ENCODE peak calls at places on chromosomes 3 and 15, in nine cellular contexts. J is neural crest cell; P is DMS153; R is head of caudate nucleus; B is GM04504; U is NCI-H1105; G is stimulated activated effector memory CD8-positive, alpha-beta T cell treated with anti-CD3 and anti-CD28 coated beads, Interleukin-12 subunit alpha, Interleukin-12 subunit beta, amount 100 ng/mL, for 72 hours; Y is cardiac fibroblast; T is NCI-H1092 treated with DMSO at 0.1 percent for 48 hours. I is an unnamed sample.

GRCh38 chr3:71989165-71989564 is 204.2 kb upstream of the PROK2 start:
- DNase-seq in T (no peak), R (no peak), Y (peak), J (no peak), U (no peak), G (no peak), P (no peak), B (no peak), I (peak)

GRCh38 chr15:51281368-51281967 is 56.9 kb downstream of the CYP19A1 start:
- DNase-seq in B (peak), R (peak), Y (peak), P (no peak), U (peak), J (peak), T (peak), G (peak), I (peak)

GRCh38 chr3:10395671-10396070 is 74.8 kb upstream of the SEC13 start:
- DNase-seq in J (no peak), R (no peak), G (no peak), Y (no peak), T (no peak), U (no peak), B (no peak), P (no peak), I (peak)

GRCh38 chr3:126208618-126209256 is 28.4 kb upstream of the ALDH1L1 start:
- DNase-seq in B (peak), U (peak), Y (peak), T (peak), G (no peak), R (peak), P (peak), J (no peak), I (peak)

GRCh38 chr15:71055461-71055860 is 59.8 kb upstream of the THSD4 start:
- DNase-seq in B (no peak), Y (peak), G (no peak), U (no peak), R (no peak), J (no peak), P (no peak), T (no peak), I (peak)

GRCh38 chr3:55662683-55663082 is 175.6 kb upstream of the WNT5A start:
- DNase-seq in U (no peak), B (no peak), G (no peak), R (no peak), J (no peak), P (no peak), Y (peak), T (no peak), I (peak)

GRCh38 chr3:112390783-112391641 is 58.1 kb downstream of the CD200 start:
- DNase-seq in T (no peak), G (no peak), R (no peak), J (peak), P (no peak), B (peak), U (no peak), Y (peak), I (peak)

GRCh38 chr3:74287557-74287956 is 326.9 kb downstream of the CNTN3 start:
- DNase-seq in B (peak), U (no peak), T (no peak), Y (no peak), J (no peak), R (no peak), P (no peak), G (no peak), I (no peak)

GRCh38 chr3:157631468-157631867 is 128.3 kb upstream of the VEPH1 start:
- DNase-seq in G (no peak), B (no peak), J (no peak), T (no peak), Y (peak), P (no peak), U (no peak), R (no peak), I (peak)

GRCh38 chr15:74897300-74897701 is 7.5 kb downstream of the MPI start:
- DNase-seq in B (no peak), U (no peak), R (no peak), G (no peak), T (no peak), Y (no peak), J (no peak), P (no peak), I (no peak)

GRCh38 chr3:4531478-4532025 is 38.4 kb downstream of the ITPR1 start:
- DNase-seq in T (no peak), Y (peak), B (no peak), J (no peak), R (no peak), U (no peak), G (no peak), P (no peak), I (peak)

GRCh38 chr3:10396931-10397330 is 76.0 kb upstream of the SEC13 start:
- DNase-seq in P (no peak), R (no peak), T (no peak), Y (no peak), G (no peak), J (no peak), B (no peak), U (no peak), I (no peak)

GRCh38 chr15:64447536-64448315 is 12.7 kb upstream of the ZNF609 start:
- DNase-seq in P (no peak), B (no peak), G (no peak), U (no peak), J (no peak), R (no peak), Y (no peak), T (no peak), I (no peak)

GRCh38 chr3:14404396-14405119 is 2.2 kb downstream of the SLC6A6 start:
- DNase-seq in T (no peak), U (no peak), P (no peak), G (no peak), B (no peak), R (no peak), J (no peak), Y (no peak), I (no peak)

GRCh38 chr3:121517950-121518349 is 27.8 kb downstream of the POLQ start:
- DNase-seq in Y (peak), G (no peak), U (no peak), T (no peak), P (no peak), J (no peak), R (no peak), B (no peak), I (no peak)

GRCh38 chr15:40317580-40317979 is 5.9 kb upstream of the INAFM2 start:
- DNase-seq in G (no peak), R (no peak), J (no peak), Y (no peak), P (no peak), B (no peak), U (no peak), T (no peak), I (no peak)

GRCh38 chr3:74605437-74605836 is 9.0 kb downstream of the CNTN3 start:
- DNase-seq in B (no peak), T (no peak), Y (no peak), J (no peak), R (no peak), G (no peak), P (no peak), U (peak), I (no peak)

GRCh38 chr3:66484106-66484857 is 16.5 kb downstream of the LRIG1 start:
- DNase-seq in T (no peak), G (no peak), R (no peak), J (no peak), U (no peak), Y (no peak), B (no peak), P (no peak), I (no peak)

GRCh38 chr15:54840999-54841398 is 355.7 kb downstream of the RSL24D1 start:
- DNase-seq in Y (no peak), T (no peak), B (no peak), U (no peak), J (no peak), P (no peak), R (no peak), G (no peak), I (peak)

GRCh38 chr3:84881288-84881687 is 77.5 kb upstream of the CADM2 start:
- DNase-seq in Y (no peak), T (no peak), P (no peak), R (no peak), B (no peak), U (no peak), G (no peak), J (no peak), I (no peak)

GRCh38 chr15:36109943-36110658 is 469.3 kb upstream of the CDIN1 start:
- DNase-seq in Y (peak), U (no peak), T (no peak), G (no peak), P (no peak), J (no peak), R (no peak), B (peak), I (peak)